ENCODE peak calls at places on chromosomes 7 and 10, in seven cellular contexts. One of them, this sample, is unnamed.

GRCh38 chr7:40815512-40815911 is 680.7 kb downstream of the SUGCT start:
- DNase-seq in GM23338: no peak
- DNase-seq in heart left ventricle: no peak
- DNase-seq in psoas muscle: no peak
- DNase-seq in CD8-positive, alpha-beta memory T cell: no peak
- DNase-seq in transverse colon: no peak
- DNase-seq in cardiac muscle cell: no peak
- DNase-seq in this sample: no peak

GRCh38 chr7:2157473-2158279 is 75.1 kb downstream of the MAD1L1 start:
- DNase-seq in cardiac muscle cell: peak; percentile 88
- DNase-seq in CD8-positive, alpha-beta memory T cell: no peak
- DNase-seq in GM23338: no peak
- DNase-seq in psoas muscle: peak; percentile 56
- DNase-seq in transverse colon: peak; percentile 73
- DNase-seq in heart left ventricle: no peak
- DNase-seq in this sample: peak; percentile 50

GRCh38 chr10:70652761-70653657 is 19.3 kb upstream of the ADAMTS14 start:
- DNase-seq in CD8-positive, alpha-beta memory T cell: no peak
- DNase-seq in heart left ventricle: peak; percentile 82
- DNase-seq in psoas muscle: peak; percentile 49
- DNase-seq in transverse colon: no peak
- DNase-seq in GM23338: no peak
- DNase-seq in cardiac muscle cell: peak; percentile 87
- DNase-seq in this sample: no peak

GRCh38 chr10:559767-560047 is 129.8 kb downstream of the DIP2C start:
- DNase-seq in psoas muscle: no peak
- DNase-seq in transverse colon: no peak
- DNase-seq in cardiac muscle cell: no peak
- DNase-seq in GM23338: no peak
- DNase-seq in CD8-positive, alpha-beta memory T cell: no peak
- DNase-seq in heart left ventricle: no peak
- DNase-seq in this sample: no peak

GRCh38 chr7:93890464-93891068 is at the start of gene TFPI2:
- DNase-seq in cardiac muscle cell: peak; percentile 87
- DNase-seq in heart left ventricle: peak; percentile 25
- DNase-seq in CD8-positive, alpha-beta memory T cell: no peak
- DNase-seq in GM23338: peak; percentile 76
- DNase-seq in psoas muscle: peak; percentile 38
- DNase-seq in transverse colon: peak; percentile 14
- DNase-seq in this sample: no peak

GRCh38 chr7:51477819-51478218 is 161.2 kb upstream of the COBL start:
- DNase-seq in heart left ventricle: no peak
- DNase-seq in cardiac muscle cell: no peak
- DNase-seq in GM23338: no peak
- DNase-seq in transverse colon: no peak
- DNase-seq in CD8-positive, alpha-beta memory T cell: no peak
- DNase-seq in psoas muscle: no peak
- DNase-seq in this sample: no peak

GRCh38 chr10:128063736-128064614 is 62.2 kb downstream of the MKI67 start:
- DNase-seq in psoas muscle: no peak
- DNase-seq in heart left ventricle: peak; percentile 18
- DNase-seq in GM23338: peak; percentile 30
- DNase-seq in transverse colon: no peak
- DNase-seq in cardiac muscle cell: no peak
- DNase-seq in CD8-positive, alpha-beta memory T cell: no peak
- DNase-seq in this sample: no peak

GRCh38 chr10:97494863-97495506 is 3.2 kb downstream of the MMS19 start:
- DNase-seq in transverse colon: no peak
- DNase-seq in cardiac muscle cell: peak; percentile 75
- DNase-seq in heart left ventricle: no peak
- DNase-seq in GM23338: peak; percentile 73
- DNase-seq in CD8-positive, alpha-beta memory T cell: no peak
- DNase-seq in psoas muscle: no peak
- DNase-seq in this sample: no peak

GRCh38 chr10:33273295-33274002 is 61.0 kb downstream of the NRP1 start:
- DNase-seq in GM23338: peak; percentile 48
- DNase-seq in cardiac muscle cell: peak; percentile 99
- DNase-seq in psoas muscle: peak; percentile 88
- DNase-seq in CD8-positive, alpha-beta memory T cell: no peak
- DNase-seq in transverse colon: peak; percentile 78
- DNase-seq in heart left ventricle: peak; percentile 88
- DNase-seq in this sample: peak; percentile 19

GRCh38 chr7:98990356-98990755 is 112.0 kb downstream of the TRRAP start:
- DNase-seq in heart left ventricle: no peak
- DNase-seq in cardiac muscle cell: no peak
- DNase-seq in CD8-positive, alpha-beta memory T cell: no peak
- DNase-seq in psoas muscle: no peak
- DNase-seq in GM23338: no peak
- DNase-seq in transverse colon: no peak
- DNase-seq in this sample: no peak

GRCh38 chr10:101319241-101319915 is 34.6 kb upstream of the BTRC start:
- DNase-seq in transverse colon: no peak
- DNase-seq in CD8-positive, alpha-beta memory T cell: no peak
- DNase-seq in psoas muscle: no peak
- DNase-seq in heart left ventricle: no peak
- DNase-seq in GM23338: peak; percentile 76
- DNase-seq in cardiac muscle cell: peak; percentile 18
- DNase-seq in this sample: no peak

GRCh38 chr7:78172138-78172887 is 373.7 kb downstream of the PHTF2 start:
- DNase-seq in GM23338: peak; percentile 22
- DNase-seq in transverse colon: no peak
- DNase-seq in cardiac muscle cell: no peak
- DNase-seq in CD8-positive, alpha-beta memory T cell: no peak
- DNase-seq in psoas muscle: no peak
- DNase-seq in heart left ventricle: no peak
- DNase-seq in this sample: no peak

GRCh38 chr7:129032017-129032416 is 22.9 kb downstream of the TNPO3 start:
- DNase-seq in heart left ventricle: no peak
- DNase-seq in transverse colon: no peak
- DNase-seq in CD8-positive, alpha-beta memory T cell: no peak
- DNase-seq in GM23338: no peak
- DNase-seq in psoas muscle: no peak
- DNase-seq in cardiac muscle cell: no peak
- DNase-seq in this sample: no peak

GRCh38 chr10:18861382-18861781 is 187.2 kb upstream of the MALRD1 start:
- DNase-seq in heart left ventricle: no peak
- DNase-seq in transverse colon: no peak
- DNase-seq in psoas muscle: no peak
- DNase-seq in GM23338: no peak
- DNase-seq in cardiac muscle cell: no peak
- DNase-seq in CD8-positive, alpha-beta memory T cell: no peak
- DNase-seq in this sample: no peak

GRCh38 chr10:3123571-3124411 is 48.8 kb downstream of the PITRM1 start:
- DNase-seq in CD8-positive, alpha-beta memory T cell: no peak
- DNase-seq in psoas muscle: no peak
- DNase-seq in transverse colon: no peak
- DNase-seq in cardiac muscle cell: no peak
- DNase-seq in heart left ventricle: no peak
- DNase-seq in GM23338: no peak
- DNase-seq in this sample: no peak

GRCh38 chr7:46982928-46983327 is 599.0 kb downstream of the TNS3 start:
- DNase-seq in transverse colon: no peak
- DNase-seq in cardiac muscle cell: no peak
- DNase-seq in CD8-positive, alpha-beta memory T cell: no peak
- DNase-seq in GM23338: no peak
- DNase-seq in psoas muscle: no peak
- DNase-seq in heart left ventricle: no peak
- DNase-seq in this sample: no peak

GRCh38 chr7:11228515-11228914 is 254.8 kb downstream of the PHF14 start:
- DNase-seq in transverse colon: peak; percentile 67
- DNase-seq in CD8-positive, alpha-beta memory T cell: no peak
- DNase-seq in heart left ventricle: peak; percentile 76
- DNase-seq in cardiac muscle cell: peak; percentile 77
- DNase-seq in psoas muscle: peak; percentile 40
- DNase-seq in GM23338: no peak
- DNase-seq in this sample: no peak

GRCh38 chr10:132457328-132458070 is 60.5 kb downstream of the PWWP2B start:
- DNase-seq in transverse colon: no peak
- DNase-seq in CD8-positive, alpha-beta memory T cell: no peak
- DNase-seq in cardiac muscle cell: no peak
- DNase-seq in psoas muscle: peak; percentile 16
- DNase-seq in heart left ventricle: no peak
- DNase-seq in GM23338: no peak
- DNase-seq in this sample: no peak

GRCh38 chr7:25967278-25968204 is 184.5 kb upstream of the NFE2L3 start:
- DNase-seq in cardiac muscle cell: no peak
- DNase-seq in transverse colon: no peak
- DNase-seq in heart left ventricle: no peak
- DNase-seq in CD8-positive, alpha-beta memory T cell: no peak
- DNase-seq in GM23338: no peak
- DNase-seq in psoas muscle: no peak
- DNase-seq in this sample: no peak
- H3K27ac ChIP-seq in cardiac muscle cell: no peak overlapping the region
- H3K27ac ChIP-seq in transverse colon: peak overlapping the region; percentile 15
- H3K27ac ChIP-seq in heart left ventricle: no peak overlapping the region
- H3K27ac ChIP-seq in CD8-positive, alpha-beta memory T cell: no peak overlapping the region
- H3K27ac ChIP-seq in GM23338: no peak overlapping the region
- H3K27ac ChIP-seq in psoas muscle: no peak overlapping the region
- H3K27ac ChIP-seq in this sample: no peak overlapping the region

DNA sequence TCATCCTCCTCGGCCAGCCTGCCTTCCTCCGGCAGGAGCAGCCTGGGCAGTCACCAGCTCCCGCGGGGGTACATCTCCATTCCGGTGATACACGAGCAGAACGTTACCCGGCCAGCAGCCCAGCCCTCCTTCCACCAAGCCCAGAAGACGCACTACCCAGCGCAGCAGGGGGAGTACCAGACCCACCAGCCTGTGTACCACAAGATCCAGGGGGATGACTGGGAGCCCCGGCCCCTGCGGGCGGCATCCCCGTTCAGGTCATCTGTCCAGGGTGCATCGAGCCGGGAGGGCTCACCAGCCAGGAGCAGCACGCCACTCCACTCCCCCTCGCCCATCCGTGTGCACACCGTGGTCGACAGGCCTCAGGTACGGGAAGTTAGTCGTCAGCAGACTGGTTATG is 21.1 kb downstream of the BAG3 start:
- DNase-seq in cardiac muscle cell: no peak
- DNase-seq in heart left ventricle: no peak
- DNase-seq in psoas muscle: no peak
- DNase-seq in CD8-positive, alpha-beta memory T cell: no peak
- DNase-seq in GM23338: no peak
- DNase-seq in transverse colon: no peak
- DNase-seq in this sample: no peak
- H3K27ac ChIP-seq in cardiac muscle cell: peak overlapping the region; percentile 38
- H3K27ac ChIP-seq in heart left ventricle: no peak overlapping the region
- H3K27ac ChIP-seq in psoas muscle: peak overlapping the region; percentile 99
- H3K27ac ChIP-seq in CD8-positive, alpha-beta memory T cell: no peak overlapping the region
- H3K27ac ChIP-seq in GM23338: no peak overlapping the region
- H3K27ac ChIP-seq in transverse colon: no peak overlapping the region
- H3K27ac ChIP-seq in this sample: no peak overlapping the region

DNA sequence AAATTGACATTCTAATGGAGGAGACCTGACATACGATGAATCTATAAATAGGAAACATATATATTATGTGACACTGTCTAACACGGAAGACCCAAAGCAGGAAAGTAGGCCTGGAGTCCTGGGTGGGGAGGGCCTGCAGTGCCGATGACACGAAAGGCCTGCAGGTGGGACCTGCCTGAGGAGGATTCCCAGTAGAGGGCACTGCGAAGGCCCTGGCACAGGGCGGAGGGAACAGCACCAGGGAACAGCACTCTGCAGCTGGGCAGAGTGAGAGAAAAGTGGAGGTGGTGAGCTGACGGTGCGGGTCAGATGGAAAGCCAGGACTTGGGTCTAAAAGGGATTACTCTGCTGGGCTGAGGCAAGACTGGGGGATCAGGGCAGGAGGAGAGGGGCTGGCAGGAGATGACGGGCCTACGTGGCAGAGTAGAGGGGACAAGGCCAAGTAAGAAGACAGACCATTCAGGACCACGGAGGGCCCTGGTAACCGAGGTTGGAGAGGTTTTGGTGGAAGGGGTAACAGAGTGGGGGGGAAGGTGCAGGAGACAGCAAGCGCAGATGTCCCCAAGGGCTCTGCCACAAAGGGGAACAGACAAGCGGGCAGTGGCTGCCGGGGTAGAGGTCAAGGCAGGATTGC is 8.1 kb downstream of the ZNF746 start:
- DNase-seq in cardiac muscle cell: no peak
- DNase-seq in CD8-positive, alpha-beta memory T cell: no peak
- DNase-seq in GM23338: peak; percentile 43
- DNase-seq in heart left ventricle: no peak
- DNase-seq in transverse colon: no peak
- DNase-seq in psoas muscle: no peak
- DNase-seq in this sample: no peak
- H3K27ac ChIP-seq in cardiac muscle cell: no peak overlapping the region
- H3K27ac ChIP-seq in CD8-positive, alpha-beta memory T cell: no peak overlapping the region
- H3K27ac ChIP-seq in GM23338: no peak overlapping the region
- H3K27ac ChIP-seq in heart left ventricle: no peak overlapping the region
- H3K27ac ChIP-seq in transverse colon: no peak overlapping the region
- H3K27ac ChIP-seq in psoas muscle: no peak overlapping the region
- H3K27ac ChIP-seq in this sample: no peak overlapping the region

GRCh38 chr7:85102813-85103350 is 84.0 kb downstream of the SEMA3D start:
- DNase-seq in psoas muscle: no peak
- DNase-seq in GM23338: no peak
- DNase-seq in transverse colon: no peak
- DNase-seq in heart left ventricle: no peak
- DNase-seq in cardiac muscle cell: peak; percentile 54
- DNase-seq in CD8-positive, alpha-beta memory T cell: no peak
- DNase-seq in this sample: no peak

GRCh38 chr7:85101347-85101746 is 85.5 kb downstream of the SEMA3D start:
- DNase-seq in heart left ventricle: no peak
- DNase-seq in psoas muscle: no peak
- DNase-seq in transverse colon: no peak
- DNase-seq in GM23338: no peak
- DNase-seq in CD8-positive, alpha-beta memory T cell: no peak
- DNase-seq in cardiac muscle cell: no peak
- DNase-seq in this sample: no peak

GRCh38 chr7:85103962-85104361 is 82.9 kb downstream of the SEMA3D start:
- DNase-seq in GM23338: no peak
- DNase-seq in cardiac muscle cell: no peak
- DNase-seq in heart left ventricle: no peak
- DNase-seq in transverse colon: no peak
- DNase-seq in CD8-positive, alpha-beta memory T cell: no peak
- DNase-seq in psoas muscle: no peak
- DNase-seq in this sample: no peak

GRCh38 chr7:85104432-85105205 is 82.2 kb downstream of the SEMA3D start:
- DNase-seq in psoas muscle: no peak
- DNase-seq in transverse colon: no peak
- DNase-seq in GM23338: no peak
- DNase-seq in heart left ventricle: no peak
- DNase-seq in cardiac muscle cell: peak; percentile 57
- DNase-seq in CD8-positive, alpha-beta memory T cell: no peak
- DNase-seq in this sample: no peak

GRCh38 chr7:85103352-85103751 is 83.5 kb downstream of the SEMA3D start:
- DNase-seq in heart left ventricle: peak; percentile 19
- DNase-seq in cardiac muscle cell: peak; percentile 21
- DNase-seq in psoas muscle: no peak
- DNase-seq in CD8-positive, alpha-beta memory T cell: no peak
- DNase-seq in GM23338: no peak
- DNase-seq in transverse colon: no peak
- DNase-seq in this sample: no peak
- H3K27ac ChIP-seq in heart left ventricle: no peak overlapping the region
- H3K27ac ChIP-seq in cardiac muscle cell: no peak overlapping the region
- H3K27ac ChIP-seq in psoas muscle: no peak overlapping the region
- H3K27ac ChIP-seq in CD8-positive, alpha-beta memory T cell: no peak overlapping the region
- H3K27ac ChIP-seq in GM23338: no peak overlapping the region
- H3K27ac ChIP-seq in transverse colon: no peak overlapping the region
- H3K27ac ChIP-seq in this sample: no peak overlapping the region